ENCODE peak calls at places on chromosomes 16 and 17, in ten cellular contexts. One of them, this sample, is unnamed.

GRCh38 chr16:35506018-35506897 is 2046.8 kb downstream of the TP53TG3F start:
- DNase-seq in central memory CD4-positive, alpha-beta T cell: no peak
- DNase-seq in CD8-positive, alpha-beta memory T cell: no peak
- DNase-seq in activated CD4-positive, alpha-beta T cell treated with anti-CD3 and anti-CD28 coated beads, Interleukin-2, amount 50 U/mL, for 4 hours: no peak
- DNase-seq in amygdala: no peak
- DNase-seq in RKO: no peak
- DNase-seq in AG09309: no peak
- DNase-seq in activated naive CD8-positive, alpha-beta T cell treated with anti-CD3 and anti-CD28 coated beads, Interleukin-2, amount 50 U/mL, for 24 hours: no peak
- DNase-seq in tibial nerve: no peak
- DNase-seq in activated T-cell treated with anti-CD3 and anti-CD28 coated beads for 1 hour: no peak
- DNase-seq in this sample: no peak

GRCh38 chr17:17812211-17813054 is 24.4 kb downstream of the SREBF1 start:
- DNase-seq in central memory CD4-positive, alpha-beta T cell: peak
- DNase-seq in CD8-positive, alpha-beta memory T cell: peak
- DNase-seq in activated CD4-positive, alpha-beta T cell treated with anti-CD3 and anti-CD28 coated beads, Interleukin-2, amount 50 U/mL, for 4 hours: peak
- DNase-seq in amygdala: peak
- DNase-seq in RKO: peak
- DNase-seq in AG09309: no peak
- DNase-seq in activated naive CD8-positive, alpha-beta T cell treated with anti-CD3 and anti-CD28 coated beads, Interleukin-2, amount 50 U/mL, for 24 hours: peak
- DNase-seq in tibial nerve: peak
- DNase-seq in activated T-cell treated with anti-CD3 and anti-CD28 coated beads for 1 hour: peak
- DNase-seq in this sample: peak

GRCh38 chr17:303161-303560 is 49.4 kb downstream of the RPH3AL start:
- DNase-seq in central memory CD4-positive, alpha-beta T cell: no peak
- DNase-seq in CD8-positive, alpha-beta memory T cell: no peak
- DNase-seq in activated CD4-positive, alpha-beta T cell treated with anti-CD3 and anti-CD28 coated beads, Interleukin-2, amount 50 U/mL, for 4 hours: no peak
- DNase-seq in amygdala: no peak
- DNase-seq in RKO: no peak
- DNase-seq in AG09309: no peak
- DNase-seq in activated naive CD8-positive, alpha-beta T cell treated with anti-CD3 and anti-CD28 coated beads, Interleukin-2, amount 50 U/mL, for 24 hours: no peak
- DNase-seq in tibial nerve: no peak
- DNase-seq in activated T-cell treated with anti-CD3 and anti-CD28 coated beads for 1 hour: no peak
- DNase-seq in this sample: no peak

GRCh38 chr17:633641-634091 is 81.0 kb downstream of the VPS53 start:
- DNase-seq in central memory CD4-positive, alpha-beta T cell: no peak
- DNase-seq in CD8-positive, alpha-beta memory T cell: no peak
- DNase-seq in activated CD4-positive, alpha-beta T cell treated with anti-CD3 and anti-CD28 coated beads, Interleukin-2, amount 50 U/mL, for 4 hours: no peak
- DNase-seq in amygdala: no peak
- DNase-seq in RKO: no peak
- DNase-seq in AG09309: no peak
- DNase-seq in activated naive CD8-positive, alpha-beta T cell treated with anti-CD3 and anti-CD28 coated beads, Interleukin-2, amount 50 U/mL, for 24 hours: no peak
- DNase-seq in tibial nerve: no peak
- DNase-seq in activated T-cell treated with anti-CD3 and anti-CD28 coated beads for 1 hour: no peak
- DNase-seq in this sample: no peak

GRCh38 chr16:11087691-11088431 is 143.5 kb downstream of the CLEC16A start:
- DNase-seq in central memory CD4-positive, alpha-beta T cell: no peak
- DNase-seq in CD8-positive, alpha-beta memory T cell: no peak
- DNase-seq in activated CD4-positive, alpha-beta T cell treated with anti-CD3 and anti-CD28 coated beads, Interleukin-2, amount 50 U/mL, for 4 hours: peak
- DNase-seq in amygdala: no peak
- DNase-seq in RKO: no peak
- DNase-seq in AG09309: no peak
- DNase-seq in activated naive CD8-positive, alpha-beta T cell treated with anti-CD3 and anti-CD28 coated beads, Interleukin-2, amount 50 U/mL, for 24 hours: no peak
- DNase-seq in tibial nerve: no peak
- DNase-seq in activated T-cell treated with anti-CD3 and anti-CD28 coated beads for 1 hour: no peak
- DNase-seq in this sample: no peak

GRCh38 chr16:84598391-84598750 is 19.5 kb downstream of the COTL1 start:
- DNase-seq in central memory CD4-positive, alpha-beta T cell: no peak
- DNase-seq in CD8-positive, alpha-beta memory T cell: no peak
- DNase-seq in activated CD4-positive, alpha-beta T cell treated with anti-CD3 and anti-CD28 coated beads, Interleukin-2, amount 50 U/mL, for 4 hours: no peak
- DNase-seq in amygdala: no peak
- DNase-seq in RKO: no peak
- DNase-seq in AG09309: no peak
- DNase-seq in activated naive CD8-positive, alpha-beta T cell treated with anti-CD3 and anti-CD28 coated beads, Interleukin-2, amount 50 U/mL, for 24 hours: no peak
- DNase-seq in tibial nerve: no peak
- DNase-seq in activated T-cell treated with anti-CD3 and anti-CD28 coated beads for 1 hour: no peak
- DNase-seq in this sample: no peak

GRCh38 chr17:31499771-31500554 is 108.5 kb downstream of the RAB11FIP4 start:
- DNase-seq in central memory CD4-positive, alpha-beta T cell: no peak
- DNase-seq in CD8-positive, alpha-beta memory T cell: no peak
- DNase-seq in activated CD4-positive, alpha-beta T cell treated with anti-CD3 and anti-CD28 coated beads, Interleukin-2, amount 50 U/mL, for 4 hours: no peak
- DNase-seq in amygdala: no peak
- DNase-seq in RKO: no peak
- DNase-seq in AG09309: no peak
- DNase-seq in activated naive CD8-positive, alpha-beta T cell treated with anti-CD3 and anti-CD28 coated beads, Interleukin-2, amount 50 U/mL, for 24 hours: peak
- DNase-seq in tibial nerve: no peak
- DNase-seq in activated T-cell treated with anti-CD3 and anti-CD28 coated beads for 1 hour: no peak
- DNase-seq in this sample: no peak

GRCh38 chr17:63843387-63844292 is 1.2 kb upstream of the SMARCD2 start:
- DNase-seq in central memory CD4-positive, alpha-beta T cell: no peak
- DNase-seq in CD8-positive, alpha-beta memory T cell: peak
- DNase-seq in activated CD4-positive, alpha-beta T cell treated with anti-CD3 and anti-CD28 coated beads, Interleukin-2, amount 50 U/mL, for 4 hours: no peak
- DNase-seq in amygdala: no peak
- DNase-seq in RKO: peak
- DNase-seq in AG09309: peak
- DNase-seq in activated naive CD8-positive, alpha-beta T cell treated with anti-CD3 and anti-CD28 coated beads, Interleukin-2, amount 50 U/mL, for 24 hours: peak
- DNase-seq in tibial nerve: no peak
- DNase-seq in activated T-cell treated with anti-CD3 and anti-CD28 coated beads for 1 hour: no peak
- DNase-seq in this sample: no peak

GRCh38 chr17:64974750-64975317 is 55.6 kb upstream of the LRRC37A3 start:
- DNase-seq in central memory CD4-positive, alpha-beta T cell: no peak
- DNase-seq in CD8-positive, alpha-beta memory T cell: no peak
- DNase-seq in activated CD4-positive, alpha-beta T cell treated with anti-CD3 and anti-CD28 coated beads, Interleukin-2, amount 50 U/mL, for 4 hours: no peak
- DNase-seq in amygdala: no peak
- DNase-seq in RKO: peak
- DNase-seq in AG09309: no peak
- DNase-seq in activated naive CD8-positive, alpha-beta T cell treated with anti-CD3 and anti-CD28 coated beads, Interleukin-2, amount 50 U/mL, for 24 hours: no peak
- DNase-seq in tibial nerve: no peak
- DNase-seq in activated T-cell treated with anti-CD3 and anti-CD28 coated beads for 1 hour: no peak
- DNase-seq in this sample: no peak

GRCh38 chr16:71847096-71847495 is 1.3 kb downstream of the ATXN1L start:
- DNase-seq in central memory CD4-positive, alpha-beta T cell: no peak
- DNase-seq in CD8-positive, alpha-beta memory T cell: no peak
- DNase-seq in activated CD4-positive, alpha-beta T cell treated with anti-CD3 and anti-CD28 coated beads, Interleukin-2, amount 50 U/mL, for 4 hours: no peak
- DNase-seq in amygdala: no peak
- DNase-seq in RKO: no peak
- DNase-seq in AG09309: no peak
- DNase-seq in activated naive CD8-positive, alpha-beta T cell treated with anti-CD3 and anti-CD28 coated beads, Interleukin-2, amount 50 U/mL, for 24 hours: no peak
- DNase-seq in tibial nerve: no peak
- DNase-seq in activated T-cell treated with anti-CD3 and anti-CD28 coated beads for 1 hour: no peak
- DNase-seq in this sample: no peak

GRCh38 chr17:4879591-4879990 is 19.7 kb upstream of the C17orf107 start:
- DNase-seq in central memory CD4-positive, alpha-beta T cell: no peak
- DNase-seq in CD8-positive, alpha-beta memory T cell: no peak
- DNase-seq in activated CD4-positive, alpha-beta T cell treated with anti-CD3 and anti-CD28 coated beads, Interleukin-2, amount 50 U/mL, for 4 hours: no peak
- DNase-seq in amygdala: no peak
- DNase-seq in RKO: no peak
- DNase-seq in AG09309: no peak
- DNase-seq in activated naive CD8-positive, alpha-beta T cell treated with anti-CD3 and anti-CD28 coated beads, Interleukin-2, amount 50 U/mL, for 24 hours: no peak
- DNase-seq in tibial nerve: no peak
- DNase-seq in activated T-cell treated with anti-CD3 and anti-CD28 coated beads for 1 hour: no peak
- DNase-seq in this sample: no peak

GRCh38 chr16:2343211-2343610 is 2.7 kb upstream of the ABCA3 start:
- DNase-seq in central memory CD4-positive, alpha-beta T cell: no peak
- DNase-seq in CD8-positive, alpha-beta memory T cell: no peak
- DNase-seq in activated CD4-positive, alpha-beta T cell treated with anti-CD3 and anti-CD28 coated beads, Interleukin-2, amount 50 U/mL, for 4 hours: no peak
- DNase-seq in amygdala: no peak
- DNase-seq in RKO: no peak
- DNase-seq in AG09309: no peak
- DNase-seq in activated naive CD8-positive, alpha-beta T cell treated with anti-CD3 and anti-CD28 coated beads, Interleukin-2, amount 50 U/mL, for 24 hours: no peak
- DNase-seq in tibial nerve: no peak
- DNase-seq in activated T-cell treated with anti-CD3 and anti-CD28 coated beads for 1 hour: no peak
- DNase-seq in this sample: no peak

GRCh38 chr17:19647697-19648474 is 665 bp upstream of the ALDH3A2 start:
- DNase-seq in central memory CD4-positive, alpha-beta T cell: no peak
- DNase-seq in CD8-positive, alpha-beta memory T cell: no peak
- DNase-seq in activated CD4-positive, alpha-beta T cell treated with anti-CD3 and anti-CD28 coated beads, Interleukin-2, amount 50 U/mL, for 4 hours: peak
- DNase-seq in amygdala: peak
- DNase-seq in RKO: peak
- DNase-seq in AG09309: peak
- DNase-seq in activated naive CD8-positive, alpha-beta T cell treated with anti-CD3 and anti-CD28 coated beads, Interleukin-2, amount 50 U/mL, for 24 hours: peak
- DNase-seq in tibial nerve: peak
- DNase-seq in activated T-cell treated with anti-CD3 and anti-CD28 coated beads for 1 hour: peak
- DNase-seq in this sample: peak

GRCh38 chr17:8162997-8163977 is 539 bp upstream of the VAMP2 start:
- DNase-seq in central memory CD4-positive, alpha-beta T cell: no peak
- DNase-seq in CD8-positive, alpha-beta memory T cell: no peak
- DNase-seq in activated CD4-positive, alpha-beta T cell treated with anti-CD3 and anti-CD28 coated beads, Interleukin-2, amount 50 U/mL, for 4 hours: no peak
- DNase-seq in amygdala: no peak
- DNase-seq in RKO: no peak
- DNase-seq in AG09309: no peak
- DNase-seq in activated naive CD8-positive, alpha-beta T cell treated with anti-CD3 and anti-CD28 coated beads, Interleukin-2, amount 50 U/mL, for 24 hours: peak
- DNase-seq in tibial nerve: no peak
- DNase-seq in activated T-cell treated with anti-CD3 and anti-CD28 coated beads for 1 hour: no peak
- DNase-seq in this sample: no peak